ENCODE peak calls at places on chromosomes 2 and 18, in seven cellular contexts. W, H, I, L, K, Q and B are unnamed samples.

GRCh38 chr2:9057939-9058761 is 54.7 kb upstream of the MBOAT2 start:
- DNase-seq in W (no peak), H (no peak), I (no peak), L (no peak), K (peak), Q (no peak), B (peak)

GRCh38 chr2:72111061-72111460 is 36.6 kb downstream of the CYP26B1 start:
- DNase-seq in W (no peak), H (no peak), I (no peak), L (no peak), K (no peak), Q (no peak), B (no peak)

GRCh38 chr2:235394278-235394828 is 99.5 kb upstream of the AGAP1 start:
- DNase-seq in W (peak), H (no peak), I (no peak), L (no peak), K (peak), Q (no peak), B (peak)

GRCh38 chr2:176491172-176491904 is 222.1 kb downstream of the MTX2 start:
- DNase-seq in W (peak), H (no peak), I (no peak), L (no peak), K (peak), Q (peak), B (peak)

GRCh38 chr18:77320960-77321559 is 71.4 kb downstream of the GALR1 start:
- DNase-seq in W (no peak), H (no peak), I (no peak), L (no peak), K (no peak), Q (no peak), B (no peak)

GRCh38 chr2:28161466-28161865 is 231.2 kb upstream of the FOSL2 start:
- DNase-seq in W (no peak), H (no peak), I (no peak), L (no peak), K (peak), Q (no peak), B (peak)

GRCh38 chr18:78776706-78777105 is 202.9 kb upstream of the SALL3 start:
- DNase-seq in W (no peak), H (peak), I (no peak), L (no peak), K (no peak), Q (no peak), B (no peak)

GRCh38 chr2:115161531-115162453 is 719.4 kb downstream of the DPP10 start:
- DNase-seq in W (no peak), H (no peak), I (peak), L (peak), K (no peak), Q (no peak), B (no peak)

GRCh38 chr2:30164131-30164925 is 17.5 kb downstream of the YPEL5 start:
- DNase-seq in W (no peak), H (no peak), I (no peak), L (no peak), K (no peak), Q (no peak), B (no peak)

GRCh38 chr2:150526827-150527226 is 39.4 kb upstream of the RND3 start:
- DNase-seq in W (no peak), H (no peak), I (no peak), L (no peak), K (peak), Q (peak), B (peak)

GRCh38 chr2:61426267-61426897 is 44.5 kb downstream of the USP34 start:
- DNase-seq in W (no peak), H (peak), I (peak), L (peak), K (no peak), Q (peak), B (no peak)

GRCh38 chr18:3645384-3646156 is 195.6 kb downstream of the TGIF1 start:
- DNase-seq in W (no peak), H (no peak), I (no peak), L (no peak), K (no peak), Q (no peak), B (no peak)

GRCh38 chr18:50656841-50657470 is 97.1 kb downstream of the MAPK4 start:
- DNase-seq in W (no peak), H (no peak), I (no peak), L (no peak), K (no peak), Q (no peak), B (no peak)

GRCh38 chr2:184646177-184646576 is 47.8 kb downstream of the ZNF804A start:
- DNase-seq in W (peak), H (no peak), I (peak), L (no peak), K (peak), Q (no peak), B (no peak)

GRCh38 chr2:99660616-99661416 is 171.0 kb upstream of the REV1 start:
- DNase-seq in W (no peak), H (no peak), I (no peak), L (no peak), K (no peak), Q (no peak), B (no peak)

GRCh38 chr2:170155022-170155722 is 22.8 kb upstream of the MYO3B start:
- DNase-seq in W (no peak), H (no peak), I (peak), L (no peak), K (peak), Q (peak), B (peak)

GRCh38 chr2:63544017-63544627 is 44.2 kb downstream of the WDPCP start:
- DNase-seq in W (no peak), H (no peak), I (peak), L (no peak), K (peak), Q (peak), B (peak)

GRCh38 chr2:3406501-3406900 is 27.0 kb downstream of the TRAPPC12 start:
- DNase-seq in W (no peak), H (no peak), I (no peak), L (no peak), K (peak), Q (no peak), B (no peak)

GRCh38 chr18:57347784-57348183 is 4.6 kb upstream of the ST8SIA3 start:
- DNase-seq in W (no peak), H (no peak), I (no peak), L (no peak), K (no peak), Q (no peak), B (no peak)

GRCh38 chr2:20914771-20915170 is 91.9 kb upstream of the LDAH start:
- DNase-seq in W (no peak), H (no peak), I (no peak), L (no peak), K (no peak), Q (no peak), B (no peak)

GRCh38 chr18:75360206-75360605 is 67.3 kb downstream of the SMIM21 start:
- DNase-seq in W (no peak), H (no peak), I (no peak), L (no peak), K (no peak), Q (no peak), B (no peak)

GRCh38 chr18:2846241-2846637 is 567 bp upstream of the EMILIN2 start:
- DNase-seq in W (no peak), H (peak), I (peak), L (peak), K (peak), Q (no peak), B (peak)

GRCh38 chr2:109063326-109063670 is 65.7 kb upstream of the SH3RF3 start:
- DNase-seq in W (no peak), H (peak), I (no peak), L (peak), K (no peak), Q (peak), B (no peak)

GRCh38 chr2:20449501-20450200 is 2.8 kb downstream of the RHOB start:
- DNase-seq in W (no peak), H (no peak), I (no peak), L (no peak), K (peak), Q (no peak), B (peak)

GRCh38 chr18:34339155-34339554 is 114.4 kb upstream of the NOL4 start:
- DNase-seq in W (no peak), H (no peak), I (no peak), L (no peak), K (no peak), Q (peak), B (no peak)

GRCh38 chr2:27288610-27289009 is 6.4 kb downstream of the TRIM54 start:
- DNase-seq in W (no peak), H (no peak), I (no peak), L (no peak), K (no peak), Q (no peak), B (no peak)

GRCh38 chr18:78728301-78729098 is 251.1 kb upstream of the SALL3 start:
- DNase-seq in W (no peak), H (peak), I (no peak), L (no peak), K (no peak), Q (no peak), B (no peak)

GRCh38 chr18:79567481-79568147 is 112.0 kb upstream of the CTDP1 start:
- DNase-seq in W (peak), H (peak), I (peak), L (no peak), K (peak), Q (peak), B (peak)

GRCh38 chr2:50480507-50480906 is 551.4 kb downstream of the NRXN1 start:
- DNase-seq in W (no peak), H (no peak), I (no peak), L (no peak), K (no peak), Q (no peak), B (no peak)

GRCh38 chr2:140586379-140586778 is 1544.4 kb downstream of the LRP1B start:
- DNase-seq in W (no peak), H (no peak), I (peak), L (no peak), K (peak), Q (peak), B (no peak)

GRCh38 chr2:67600472-67600871 is 203.3 kb downstream of the ETAA1 start:
- DNase-seq in W (no peak), H (no peak), I (peak), L (no peak), K (no peak), Q (peak), B (no peak)

GRCh38 chr18:76134631-76135030 is 360.4 kb downstream of the ZNF516 start:
- DNase-seq in W (no peak), H (no peak), I (no peak), L (no peak), K (no peak), Q (no peak), B (no peak)

GRCh38 chr2:195548198-195548940 is 108.7 kb upstream of the SLC39A10 start:
- DNase-seq in W (no peak), H (no peak), I (no peak), L (no peak), K (no peak), Q (no peak), B (no peak)

GRCh38 chr2:238846503-238847431 is 1.1 kb upstream of the TWIST2 start:
- DNase-seq in W (no peak), H (no peak), I (peak), L (no peak), K (peak), Q (no peak), B (peak)

GRCh38 chr2:124286089-124286783 is 261.1 kb downstream of the CNTNAP5 start:
- DNase-seq in W (no peak), H (no peak), I (no peak), L (no peak), K (peak), Q (peak), B (no peak)

GRCh38 chr2:113872201-113872600 is 17.7 kb upstream of the ACTR3 start:
- DNase-seq in W (no peak), H (no peak), I (no peak), L (no peak), K (peak), Q (no peak), B (no peak)

DNA sequence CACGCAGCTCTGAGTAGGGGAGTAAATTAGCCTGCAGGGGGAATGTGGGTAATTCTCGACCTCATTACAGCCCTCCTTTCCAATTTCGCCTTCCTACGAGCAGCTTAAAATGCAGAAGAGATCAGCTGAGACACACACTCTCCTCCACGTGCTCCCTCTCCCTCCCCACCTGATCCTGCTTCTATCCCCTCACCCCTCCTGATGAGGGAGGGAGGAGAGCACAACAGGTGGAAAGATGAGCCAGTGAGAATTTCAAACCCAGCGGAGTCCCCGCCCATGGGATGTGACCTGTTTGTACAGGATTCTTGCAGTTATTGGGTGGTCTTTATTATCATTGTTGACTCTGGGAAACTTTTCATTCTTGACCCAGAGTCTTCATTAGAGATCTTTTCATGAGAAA is 35.5 kb downstream of the DDX18 start:
- DNase-seq in W (no peak), H (no peak), I (peak), L (no peak), K (no peak), Q (no peak), B (no peak)
- H3K4me3 ChIP-seq in W (no peak), H (no peak), I (no peak), L (no peak), K (no peak), Q (no peak), B (no peak)

DNA sequence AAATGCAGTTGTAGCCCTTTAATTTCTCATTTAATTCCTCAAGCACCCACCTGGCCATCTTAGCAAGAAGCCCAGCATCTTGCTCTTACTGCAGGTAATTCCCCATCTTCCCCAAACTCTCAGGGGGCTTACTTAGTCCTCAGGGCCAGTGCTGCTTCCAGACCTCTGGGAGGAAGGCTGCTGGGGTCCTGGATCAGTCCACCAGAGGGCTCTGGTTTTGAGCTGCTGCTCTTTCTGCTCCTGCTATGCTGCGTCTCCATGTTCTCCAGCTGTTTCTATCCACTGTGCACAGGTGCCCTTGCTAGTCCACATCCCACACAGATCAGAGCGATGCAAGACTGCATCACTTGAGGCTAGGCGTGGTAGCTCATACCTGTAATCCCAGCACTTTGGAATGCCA is 34.5 kb upstream of the TMEM87B start:
- DNase-seq in W (no peak), H (no peak), I (peak), L (no peak), K (no peak), Q (no peak), B (no peak)
- TF ChIP-seq CTCF in W (peak), H (no peak), I (peak), L (no peak), K (peak), Q (peak), B (peak)

GRCh38 chr2:126642031-126642430 is 13.9 kb upstream of the GYPC start:
- DNase-seq in W (no peak), H (no peak), I (no peak), L (no peak), K (no peak), Q (no peak), B (no peak)

GRCh38 chr2:126637393-126637792 is 18.6 kb upstream of the GYPC start:
- DNase-seq in W (no peak), H (no peak), I (no peak), L (no peak), K (no peak), Q (no peak), B (no peak)

GRCh38 chr2:126639276-126639675 is 16.7 kb upstream of the GYPC start:
- DNase-seq in W (no peak), H (no peak), I (no peak), L (no peak), K (no peak), Q (no peak), B (no peak)

GRCh38 chr2:126635281-126635680 is 20.7 kb upstream of the GYPC start:
- DNase-seq in W (no peak), H (no peak), I (no peak), L (no peak), K (peak), Q (peak), B (peak)

DNA sequence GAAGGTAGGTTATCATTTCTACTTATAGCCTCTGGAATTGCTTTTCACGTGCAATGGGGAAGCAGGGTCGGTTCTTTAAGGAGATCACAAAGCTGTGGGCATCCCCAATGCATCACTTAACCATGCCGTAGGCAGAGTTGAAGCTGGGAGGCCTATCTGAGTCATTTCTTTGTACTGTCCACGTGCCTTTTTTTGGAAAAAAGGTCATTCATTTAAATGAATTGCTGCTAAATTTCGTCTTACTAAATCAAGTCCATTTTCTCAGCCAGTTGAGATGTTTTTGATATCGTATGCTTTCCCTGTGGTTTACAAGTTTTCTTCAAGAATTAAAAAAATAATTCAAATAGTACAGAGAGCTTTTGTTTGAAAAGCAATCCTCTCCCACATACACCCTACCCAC is 17.2 kb upstream of the GYPC start:
- DNase-seq in W (no peak), H (no peak), I (no peak), L (no peak), K (no peak), Q (no peak), B (no peak)
- H3K4me3 ChIP-seq in W (no peak), H (no peak), I (no peak), L (no peak), K (no peak), Q (no peak), B (no peak)

DNA sequence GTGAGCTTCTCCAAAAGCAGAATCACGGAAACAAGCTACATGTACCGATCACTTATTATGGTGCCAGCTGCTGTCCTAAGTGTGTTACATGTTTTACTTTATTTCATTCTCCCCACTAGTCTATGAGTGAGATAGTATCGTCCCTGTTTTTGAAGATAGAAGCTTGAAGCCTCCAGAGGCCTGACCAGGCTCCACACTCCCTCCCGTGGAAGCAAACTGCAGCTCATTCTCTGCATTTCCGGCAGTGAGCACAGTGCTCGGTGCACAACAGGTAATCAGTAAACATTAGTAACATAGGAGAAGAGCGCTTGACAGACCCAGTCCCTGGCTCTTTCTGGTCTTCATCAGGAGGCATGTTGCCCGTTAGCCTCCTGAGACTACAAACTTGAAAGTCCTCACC is 72.9 kb downstream of the ZBTB7C start:
- DNase-seq in W (no peak), H (no peak), I (no peak), L (no peak), K (peak), Q (no peak), B (peak)
- TF ChIP-seq CTCF in W (no peak), H (no peak), I (no peak), L (no peak), K (peak), Q (no peak), B (peak)